ENCODE peak calls at places on chromosomes 5 and 9, in five cellular contexts. C is stomach, A is PC-3, Z is spleen, U is cardiac muscle cell. S is an unnamed sample. For H3K4me1, the result is how much of the 10 kb centered on the place peaks cover.

GRCh38 chr9:86600291-86600690 is 246.1 kb upstream of the TUT7 start:
- DNase-seq in C (no peak), A (peak), Z (no peak), U (no peak), S (no peak)

GRCh38 chr5:33925278-33925677 is 10.9 kb upstream of the RXFP3 start:
- DNase-seq in C (no peak), A (no peak), Z (no peak), U (no peak), S (no peak)

GRCh38 chr9:109908459-109909390 is 128.7 kb downstream of the PALM2AKAP2 start:
- DNase-seq in C (no peak), A (no peak), Z (no peak), U (no peak), S (no peak)

GRCh38 chr5:113331201-113331551 is 103.6 kb downstream of the TSSK1B start:
- DNase-seq in C (no peak), A (peak), Z (no peak), U (no peak), S (no peak)

GRCh38 chr9:14908221-14909206 is 1.7 kb downstream of the FREM1 start:
- DNase-seq in C (no peak), A (no peak), Z (no peak), U (peak), S (no peak)

GRCh38 chr9:121246821-121247511 is 21.0 kb upstream of the GSN start:
- DNase-seq in C (no peak), A (no peak), Z (no peak), U (no peak), S (peak)

GRCh38 chr5:8508196-8508595 is 639.2 kb downstream of the MTRR start:
- DNase-seq in C (no peak), A (peak), Z (no peak), U (no peak), S (no peak)

GRCh38 chr5:83172655-83173054 is 95.3 kb downstream of the XRCC4 start:
- DNase-seq in C (no peak), A (no peak), Z (no peak), U (no peak), S (no peak)

GRCh38 chr9:135494791-135495559 is 5.5 kb upstream of the MRPS2 start:
- DNase-seq in C (no peak), A (no peak), Z (peak), U (no peak), S (peak)

GRCh38 chr5:128591598-128592455 is 53.8 kb upstream of the FBN2 start:
- DNase-seq in C (no peak), A (no peak), Z (no peak), U (no peak), S (no peak)

GRCh38 chr5:124519396-124519795 is 227.0 kb downstream of the ZNF608 start:
- DNase-seq in C (no peak), A (no peak), Z (no peak), U (peak), S (no peak)

GRCh38 chr9:133839822-133840329 is 101.7 kb upstream of the SARDH start:
- DNase-seq in C (no peak), A (no peak), Z (no peak), U (no peak), S (no peak)

GRCh38 chr5:178187014-178187413 is at the start of gene GMCL2:
- DNase-seq in C (no peak), A (no peak), Z (no peak), U (no peak), S (no peak)

GRCh38 chr5:23042231-23042630 is 189.1 kb upstream of the CDH12 start:
- DNase-seq in C (no peak), A (no peak), Z (no peak), U (no peak), S (no peak)

GRCh38 chr5:174327317-174327864 is 281.9 kb downstream of the NSG2 start:
- DNase-seq in C (peak), A (peak), Z (no peak), U (peak), S (peak)

GRCh38 chr5:134511796-134512660 is 13.4 kb upstream of the JADE2 start:
- DNase-seq in C (peak), A (peak), Z (no peak), U (peak), S (peak)

GRCh38 chr5:53929596-53929995 is 369.2 kb downstream of the NDUFS4 start:
- DNase-seq in C (no peak), A (no peak), Z (no peak), U (no peak), S (no peak)

GRCh38 chr5:87844866-87845265 is 423.8 kb downstream of the TMEM161B start:
- DNase-seq in C (no peak), A (no peak), Z (no peak), U (no peak), S (no peak)

GRCh38 chr5:175561085-175561484 is 82.7 kb downstream of the SFXN1 start:
- DNase-seq in C (no peak), A (no peak), Z (no peak), U (no peak), S (no peak)

GRCh38 chr9:120857481-120857880 is 14.8 kb upstream of the PSMD5 start:
- DNase-seq in C (peak), A (no peak), Z (peak), U (no peak), S (no peak)

GRCh38 chr9:76773051-76773450 is 8.8 kb downstream of the PCA3 start:
- DNase-seq in C (no peak), A (no peak), Z (no peak), U (no peak), S (no peak)

GRCh38 chr9:22395585-22396205 is 50.9 kb upstream of the DMRTA1 start:
- DNase-seq in C (no peak), A (peak), Z (no peak), U (no peak), S (no peak)

GRCh38 chr5:149951138-149951749 is 6.7 kb upstream of the PDE6A start:
- DNase-seq in C (no peak), A (no peak), Z (no peak), U (no peak), S (no peak)
- TF ChIP-seq CTCF in C (no peak), A (peak), Z (no peak), U (no peak), S (no peak)

GRCh38 chr5:96222129-96222528 is 210.9 kb downstream of the PCSK1 start:
- DNase-seq in C (no peak), A (no peak), Z (no peak), U (no peak), S (no peak)

GRCh38 chr5:96232602-96233001 is 200.4 kb downstream of the PCSK1 start:
- DNase-seq in C (no peak), A (no peak), Z (no peak), U (no peak), S (no peak)

GRCh38 chr5:96228449-96228848 is 204.6 kb downstream of the PCSK1 start:
- DNase-seq in C (no peak), A (peak), Z (no peak), U (no peak), S (no peak)

GRCh38 chr5:96229173-96229572 is 203.9 kb downstream of the PCSK1 start:
- DNase-seq in C (no peak), A (no peak), Z (no peak), U (no peak), S (no peak)

GRCh38 chr5:96226941-96227552 is 206.0 kb downstream of the PCSK1 start:
- DNase-seq in C (no peak), A (peak), Z (no peak), U (no peak), S (no peak)
- H3K4me3 ChIP-seq in C (no peak), A (no peak), Z (no peak), U (no peak), S (no peak)

DNA sequence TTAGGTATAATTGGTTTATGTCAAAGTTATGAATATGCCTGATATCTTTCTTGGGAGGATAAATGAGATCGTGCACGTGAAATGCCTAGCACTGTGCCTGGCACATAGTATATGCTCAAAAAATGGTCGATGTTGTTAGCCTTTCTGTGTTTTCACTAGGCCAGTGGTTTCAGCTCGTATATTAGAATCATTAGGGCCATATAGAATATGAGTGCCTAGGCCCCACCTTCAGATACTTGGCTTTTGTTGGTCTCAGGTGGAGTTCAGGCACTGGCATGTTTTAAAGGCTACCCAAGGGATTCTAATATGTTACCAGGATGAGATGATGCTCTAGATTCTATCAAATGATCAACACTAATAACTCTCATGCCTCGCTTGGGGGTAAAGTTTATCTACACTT is 56.8 kb downstream of the ELL2 start:
- DNase-seq in C (no peak), A (no peak), Z (no peak), U (no peak), S (no peak)
- H3K4me1 ChIP-seq in C (under half), A (under half), Z (under half), U (under half), S (under half)

GRCh38 chr5:176624142-176624541 is 6.2 kb downstream of the SNCB start:
- DNase-seq in C (no peak), A (no peak), Z (no peak), U (no peak), S (no peak)
- TF ChIP-seq CTCF in C (no peak), A (no peak), Z (no peak), U (no peak), S (no peak)

GRCh38 chr5:474826-475661 is 32.1 kb downstream of the EXOC3 start:
- DNase-seq in C (no peak), A (no peak), Z (peak), U (no peak), S (peak)
- H3K4me3 ChIP-seq in C (peak), A (peak), Z (no peak), U (peak), S (peak)

DNA sequence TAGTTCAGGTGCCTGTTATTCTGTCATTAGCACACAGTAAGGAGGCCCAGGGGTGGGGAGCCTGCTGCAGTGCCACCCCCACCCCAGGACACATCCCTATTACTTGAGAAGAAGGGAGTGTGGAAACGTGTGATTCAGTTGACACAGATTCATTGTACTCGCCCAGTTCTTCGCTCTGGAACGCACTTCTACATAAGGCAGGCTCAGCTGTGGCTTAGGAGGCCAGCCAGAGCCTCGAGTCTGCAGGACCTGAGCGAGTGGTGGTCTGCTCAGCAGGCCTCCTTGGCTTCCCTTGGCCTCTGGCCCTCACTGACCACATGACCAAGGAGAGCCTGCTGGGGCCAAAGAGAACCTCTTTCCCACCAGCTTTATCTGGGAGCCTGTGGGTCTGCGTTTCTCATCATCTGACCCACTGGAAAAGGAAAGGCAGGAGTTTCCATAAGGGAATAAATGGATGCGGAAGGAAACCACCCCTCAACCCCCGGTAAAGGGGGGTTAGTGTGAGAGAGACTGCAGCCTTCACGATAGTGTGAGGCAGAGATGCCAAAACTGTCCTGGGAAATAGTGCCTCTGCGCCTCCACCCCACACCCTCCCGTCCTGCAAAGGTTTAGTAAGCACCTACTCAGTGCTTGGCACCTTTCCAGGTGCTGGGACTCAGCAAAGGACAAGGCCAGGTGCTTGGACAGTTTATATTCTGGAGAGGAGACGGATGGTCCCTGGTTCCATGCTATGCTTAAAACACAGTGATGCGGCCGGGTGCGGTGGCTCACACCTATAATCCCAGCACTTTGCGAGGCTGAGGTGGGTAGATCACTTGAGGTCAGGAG is 73.7 kb downstream of the PPARGC1B start:
- DNase-seq in C (no peak), A (no peak), Z (no peak), U (no peak), S (no peak)
- H3K4me1 ChIP-seq in C (under half), A (under half), Z (under half), U (half or more), S (under half)

GRCh38 chr9:74173284-74173683 is 323.9 kb upstream of the RORB start:
- DNase-seq in C (no peak), A (no peak), Z (no peak), U (no peak), S (no peak)

DNA sequence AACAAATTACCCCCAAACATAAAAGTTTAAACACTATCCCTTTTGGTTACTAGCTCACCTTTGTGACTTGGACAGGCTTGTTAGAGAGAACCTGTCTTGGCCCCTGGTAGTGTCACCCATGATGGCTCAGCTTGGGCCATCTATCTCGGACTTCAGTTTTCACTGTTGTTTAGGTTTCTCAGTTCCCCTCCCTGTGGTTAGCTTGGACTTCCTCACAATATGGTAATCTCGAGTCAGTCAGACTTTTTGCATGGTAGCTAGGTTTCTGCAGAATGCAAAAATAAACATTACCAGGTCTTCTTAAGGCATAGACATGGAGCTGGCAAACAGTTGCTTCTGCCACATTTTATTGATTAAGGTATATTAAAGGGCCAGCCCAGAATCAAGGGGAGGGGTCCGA is 324.3 kb upstream of the RORB start:
- DNase-seq in C (no peak), A (no peak), Z (no peak), U (no peak), S (no peak)
- TF ChIP-seq CTCF in C (no peak), A (no peak), Z (no peak), U (no peak), S (no peak)